ENCODE peak calls at places on chromosomes 5 and 9, in four cellular contexts. Y, C, V and I are unnamed samples.

GRCh38 chr9:102922526-102922925 is 72.6 kb upstream of the CYLC2 start:
- DNase-seq in Y (no peak), C (no peak), V (no peak), I (no peak)

GRCh38 chr9:72986522-72987116 is 33.8 kb upstream of the ALDH1A1 start:
- DNase-seq in Y (no peak), C (no peak), V (no peak), I (no peak)

GRCh38 chr9:38079410-38080105 is 10.5 kb upstream of the SHB start:
- DNase-seq in Y (peak; percentile 35), C (no peak), V (no peak), I (no peak)

GRCh38 chr5:161966544-161966943 is 101.0 kb upstream of the GABRG2 start:
- DNase-seq in Y (no peak), C (peak; percentile 3), V (no peak), I (peak; percentile 1)

GRCh38 chr5:65883461-65883860 is 42.9 kb upstream of the ERBIN start:
- DNase-seq in Y (no peak), C (no peak), V (no peak), I (no peak)

GRCh38 chr9:124040935-124041816 is 29.6 kb downstream of the LHX2 start:
- DNase-seq in Y (peak; percentile 93), C (no peak), V (no peak), I (peak; percentile 93)

GRCh38 chr5:88944751-88945507 is 61.9 kb upstream of the MEF2C start:
- DNase-seq in Y (no peak), C (no peak), V (no peak), I (peak; percentile 10)

GRCh38 chr5:79133121-79133656 is 21.6 kb downstream of the BHMT start:
- DNase-seq in Y (no peak), C (peak; percentile 7), V (no peak), I (peak; percentile 30)

GRCh38 chr5:16467363-16468219 is 2.0 kb upstream of the ZNF622 start:
- DNase-seq in Y (no peak), C (no peak), V (peak; percentile 57), I (no peak)

GRCh38 chr9:77597057-77597456 is 51.1 kb downstream of the GNA14 start:
- DNase-seq in Y (no peak), C (no peak), V (no peak), I (no peak)

GRCh38 chr9:134909511-134910105 is 8.1 kb downstream of the FCN1 start:
- DNase-seq in Y (no peak), C (no peak), V (no peak), I (no peak)

GRCh38 chr5:152437861-152438260 is 32.8 kb upstream of the NMUR2 start:
- DNase-seq in Y (no peak), C (no peak), V (no peak), I (no peak)

GRCh38 chr9:91786132-91786896 is 163.7 kb downstream of the ROR2 start:
- DNase-seq in Y (no peak), C (no peak), V (no peak), I (no peak)

GRCh38 chr9:114769664-114770063 is 36.2 kb downstream of the TNFSF15 start:
- DNase-seq in Y (no peak), C (no peak), V (no peak), I (no peak)

GRCh38 chr5:139919308-139919707 is 123.7 kb downstream of the PSD2 start:
- DNase-seq in Y (no peak), C (no peak), V (no peak), I (no peak)

GRCh38 chr5:170149206-170149515 is 43.5 kb downstream of the FOXI1 start:
- DNase-seq in Y (peak; percentile 40), C (no peak), V (no peak), I (no peak)

GRCh38 chr5:43120720-43121564 is at the start of gene ZNF131:
- DNase-seq in Y (peak; percentile 96), C (peak; percentile 89), V (peak; percentile 87), I (peak; percentile 95)

GRCh38 chr5:9519537-9519936 is 26.3 kb downstream of the SEMA5A start:
- DNase-seq in Y (no peak), C (no peak), V (no peak), I (no peak)

GRCh38 chr9:20446248-20446647 is 176.1 kb downstream of the MLLT3 start:
- DNase-seq in Y (no peak), C (no peak), V (no peak), I (no peak)

GRCh38 chr5:150600951-150601773 is 39.3 kb upstream of the SYNPO start:
- DNase-seq in Y (no peak), C (no peak), V (no peak), I (peak; percentile 91)

GRCh38 chr9:94908041-94908563 is 181.6 kb downstream of the AOPEP start:
- DNase-seq in Y (peak; percentile 29), C (no peak), V (no peak), I (no peak)

GRCh38 chr9:20189871-20190270 is 401.0 kb upstream of the SLC24A2 start:
- DNase-seq in Y (peak; percentile 50), C (no peak), V (no peak), I (no peak)

GRCh38 chr9:71966601-71967000 is 55.2 kb downstream of the C9orf85 start:
- DNase-seq in Y (no peak), C (no peak), V (no peak), I (no peak)

GRCh38 chr9:137689745-137690529 is 71.1 kb downstream of the EHMT1 start:
- DNase-seq in Y (no peak), C (peak; percentile 73), V (no peak), I (no peak)

DNA sequence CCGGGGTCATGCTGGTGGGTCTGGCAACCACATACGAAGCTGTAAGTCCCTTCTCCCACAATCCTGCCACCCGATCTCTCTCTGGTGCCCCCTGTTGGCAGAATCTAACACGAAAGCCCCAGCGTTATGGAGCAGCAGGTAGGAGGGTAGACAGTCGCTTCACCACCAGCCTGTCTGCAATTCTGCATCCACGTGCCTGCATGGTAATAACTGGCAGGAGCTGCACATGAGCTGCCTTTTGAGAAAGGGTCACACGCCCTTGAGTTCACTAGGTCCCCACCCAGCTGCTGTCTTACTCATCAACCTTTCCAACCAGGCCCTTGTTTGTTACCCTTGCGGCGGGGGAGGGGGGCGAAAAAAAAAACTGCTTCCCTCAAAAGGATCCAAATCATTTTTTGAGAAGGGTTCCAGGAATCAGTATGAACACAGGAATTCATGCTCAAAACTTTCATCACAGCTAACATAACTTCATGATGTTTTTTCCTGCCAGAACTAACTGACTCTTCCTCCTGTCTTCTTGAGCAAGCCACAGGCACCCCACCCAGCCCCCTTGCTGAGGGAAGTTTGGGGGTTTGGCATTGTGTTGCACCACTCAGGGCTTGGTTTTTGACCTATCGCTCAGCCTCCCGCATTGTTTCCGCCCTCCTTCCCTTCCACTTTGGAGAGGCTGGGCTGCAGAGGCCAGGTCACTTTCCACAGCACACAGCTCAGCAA is 19.6 kb upstream of the TMEM252 start:
- DNase-seq in Y (peak; percentile 91), C (peak; percentile 29), V (no peak), I (peak; percentile 21)
- TF ChIP-seq JUND in Y (no peak), C (no peak), V (no peak), I (no peak)

GRCh38 chr5:166083183-166083959 is 2208.1 kb upstream of the WWC1 start:
- DNase-seq in Y (no peak), C (no peak), V (no peak), I (no peak)
- TF ChIP-seq YY1 in Y (no peak), C (no peak), V (no peak), I (no peak)

DNA sequence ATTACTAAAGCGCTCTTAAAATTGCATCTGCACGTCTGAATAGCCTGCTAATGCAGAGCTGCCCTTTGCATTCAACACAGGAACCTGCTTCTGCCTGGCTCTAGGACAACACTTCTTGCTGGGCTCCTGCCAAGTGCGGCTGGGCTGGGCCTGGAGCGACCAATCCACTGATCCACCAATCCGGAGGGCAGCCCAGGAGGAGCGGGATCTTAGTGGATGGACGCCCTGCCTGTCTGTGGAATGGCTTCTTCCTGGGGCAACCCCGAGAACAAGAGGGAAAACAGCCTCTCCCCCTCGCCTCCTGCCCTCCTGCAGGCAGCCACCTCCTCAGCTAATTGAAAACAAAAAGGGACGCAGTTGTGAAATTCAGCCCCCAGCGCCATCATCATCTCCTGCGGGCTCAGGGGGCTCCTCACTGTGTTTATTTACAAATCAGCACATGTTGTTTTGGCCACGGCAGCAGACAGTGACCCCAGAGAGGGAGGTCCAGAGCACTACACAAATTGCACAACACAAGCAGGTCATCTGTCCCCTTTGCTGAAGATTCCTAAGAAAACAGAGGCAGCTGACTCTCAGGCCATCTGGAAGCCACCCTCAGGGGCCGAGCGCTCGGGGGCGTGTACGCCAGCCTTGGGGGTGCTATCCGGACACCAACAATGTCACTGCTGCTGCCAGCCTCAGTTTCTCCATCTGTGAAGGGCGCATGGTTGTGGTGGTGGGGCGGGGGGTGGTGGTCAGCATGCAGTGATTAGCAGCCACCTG is 57.3 kb downstream of the GADD45G start:
- DNase-seq in Y (peak; percentile 95), C (peak; percentile 75), V (no peak), I (peak; percentile 96)
- TF ChIP-seq TCF12 in Y (no peak), C (no peak), V (no peak), I (no peak)

GRCh38 chr9:100099722-100100042 is 639 bp downstream of the INVS start:
- DNase-seq in Y (no peak), C (peak; percentile 35), V (no peak), I (peak; percentile 38)
- TF ChIP-seq JUND in Y (no peak), C (no peak), V (no peak), I (no peak)